ENCODE peak calls at places on chromosomes 11 and 22, in seven cellular contexts. One of them, this sample, is unnamed.

GRCh38 chr11:118953265-118953664 is 2.8 kb upstream of the UPK2 start:
- DNase-seq in cardiac muscle cell: peak; percentile 23
- DNase-seq in SJSA1: no peak
- DNase-seq in K562: peak; percentile 42
- DNase-seq in tibial nerve: no peak
- DNase-seq in A549: peak; percentile 22
- DNase-seq in lung: no peak
- DNase-seq in this sample: peak; percentile 29

GRCh38 chr11:515131-515530 is 8.1 kb upstream of the RNH1 start:
- DNase-seq in cardiac muscle cell: no peak
- DNase-seq in tibial nerve: no peak
- DNase-seq in K562: no peak
- DNase-seq in lung: no peak
- DNase-seq in SJSA1: no peak
- DNase-seq in A549: no peak
- DNase-seq in this sample: no peak

GRCh38 chr22:20021196-20022181 is 579 bp downstream of the TANGO2 start:
- DNase-seq in K562: peak; percentile 92
- DNase-seq in cardiac muscle cell: peak; percentile 17
- DNase-seq in tibial nerve: no peak
- DNase-seq in lung: peak; percentile 64
- DNase-seq in A549: no peak
- DNase-seq in SJSA1: peak; percentile 51
- DNase-seq in this sample: peak; percentile 68

GRCh38 chr11:73637012-73637411 is 9.4 kb upstream of the PLEKHB1 start:
- DNase-seq in lung: no peak
- DNase-seq in A549: no peak
- DNase-seq in K562: no peak
- DNase-seq in SJSA1: no peak
- DNase-seq in tibial nerve: no peak
- DNase-seq in cardiac muscle cell: no peak
- DNase-seq in this sample: no peak

GRCh38 chr11:96748639-96749370 is 359.0 kb downstream of the JRKL start:
- DNase-seq in SJSA1: peak; percentile 67
- DNase-seq in A549: no peak
- DNase-seq in lung: no peak
- DNase-seq in K562: no peak
- DNase-seq in tibial nerve: no peak
- DNase-seq in cardiac muscle cell: peak; percentile 51
- DNase-seq in this sample: no peak

GRCh38 chr11:113862430-113862829 is 12.9 kb downstream of the USP28 start:
- DNase-seq in SJSA1: no peak
- DNase-seq in cardiac muscle cell: no peak
- DNase-seq in tibial nerve: no peak
- DNase-seq in K562: no peak
- DNase-seq in A549: peak; percentile 54
- DNase-seq in lung: no peak
- DNase-seq in this sample: no peak

GRCh38 chr11:8070417-8071101 is 10.5 kb upstream of the TUB start:
- DNase-seq in K562: peak; percentile 51
- DNase-seq in cardiac muscle cell: peak; percentile 67
- DNase-seq in SJSA1: no peak
- DNase-seq in tibial nerve: no peak
- DNase-seq in lung: no peak
- DNase-seq in A549: peak; percentile 34
- DNase-seq in this sample: no peak

GRCh38 chr11:30196400-30197206 is 34.2 kb upstream of the FSHB start:
- DNase-seq in tibial nerve: peak; percentile 25
- DNase-seq in K562: peak; percentile 27
- DNase-seq in A549: peak; percentile 53
- DNase-seq in SJSA1: peak; percentile 3
- DNase-seq in cardiac muscle cell: peak; percentile 68
- DNase-seq in lung: peak; percentile 48
- DNase-seq in this sample: peak; percentile 81

GRCh38 chr22:25282346-25282670 is 62.9 kb downstream of the CRYBB2 start:
- DNase-seq in SJSA1: no peak
- DNase-seq in K562: no peak
- DNase-seq in A549: no peak
- DNase-seq in lung: no peak
- DNase-seq in cardiac muscle cell: no peak
- DNase-seq in tibial nerve: no peak
- DNase-seq in this sample: peak; percentile 17

GRCh38 chr11:59756496-59756840 is 1.3 kb downstream of the STX3 start:
- DNase-seq in A549: peak; percentile 10
- DNase-seq in K562: no peak
- DNase-seq in cardiac muscle cell: no peak
- DNase-seq in tibial nerve: no peak
- DNase-seq in lung: no peak
- DNase-seq in SJSA1: peak; percentile 14
- DNase-seq in this sample: no peak
- H3K4me3 ChIP-seq in A549: peak overlapping the region; percentile 93
- H3K4me3 ChIP-seq in K562: peak overlapping the region; percentile 94
- H3K4me3 ChIP-seq in cardiac muscle cell: no peak overlapping the region
- H3K4me3 ChIP-seq in tibial nerve: no peak overlapping the region
- H3K4me3 ChIP-seq in lung: peak overlapping the region; percentile 28
- H3K4me3 ChIP-seq in SJSA1: peak overlapping the region; percentile 93
- H3K4me3 ChIP-seq in this sample: peak overlapping the region; percentile 92

GRCh38 chr22:40480996-40481395 is 110.6 kb downstream of the SGSM3 start:
- DNase-seq in SJSA1: no peak
- DNase-seq in cardiac muscle cell: no peak
- DNase-seq in A549: no peak
- DNase-seq in tibial nerve: no peak
- DNase-seq in K562: no peak
- DNase-seq in lung: no peak
- DNase-seq in this sample: no peak
- H3K27ac ChIP-seq in SJSA1: no peak overlapping the region
- H3K27ac ChIP-seq in cardiac muscle cell: no peak overlapping the region
- H3K27ac ChIP-seq in A549: peak overlapping the region; percentile 37
- H3K27ac ChIP-seq in tibial nerve: no peak overlapping the region
- H3K27ac ChIP-seq in K562: no peak overlapping the region
- H3K27ac ChIP-seq in lung: peak overlapping the region; percentile 14
- H3K27ac ChIP-seq in this sample: no peak overlapping the region

DNA sequence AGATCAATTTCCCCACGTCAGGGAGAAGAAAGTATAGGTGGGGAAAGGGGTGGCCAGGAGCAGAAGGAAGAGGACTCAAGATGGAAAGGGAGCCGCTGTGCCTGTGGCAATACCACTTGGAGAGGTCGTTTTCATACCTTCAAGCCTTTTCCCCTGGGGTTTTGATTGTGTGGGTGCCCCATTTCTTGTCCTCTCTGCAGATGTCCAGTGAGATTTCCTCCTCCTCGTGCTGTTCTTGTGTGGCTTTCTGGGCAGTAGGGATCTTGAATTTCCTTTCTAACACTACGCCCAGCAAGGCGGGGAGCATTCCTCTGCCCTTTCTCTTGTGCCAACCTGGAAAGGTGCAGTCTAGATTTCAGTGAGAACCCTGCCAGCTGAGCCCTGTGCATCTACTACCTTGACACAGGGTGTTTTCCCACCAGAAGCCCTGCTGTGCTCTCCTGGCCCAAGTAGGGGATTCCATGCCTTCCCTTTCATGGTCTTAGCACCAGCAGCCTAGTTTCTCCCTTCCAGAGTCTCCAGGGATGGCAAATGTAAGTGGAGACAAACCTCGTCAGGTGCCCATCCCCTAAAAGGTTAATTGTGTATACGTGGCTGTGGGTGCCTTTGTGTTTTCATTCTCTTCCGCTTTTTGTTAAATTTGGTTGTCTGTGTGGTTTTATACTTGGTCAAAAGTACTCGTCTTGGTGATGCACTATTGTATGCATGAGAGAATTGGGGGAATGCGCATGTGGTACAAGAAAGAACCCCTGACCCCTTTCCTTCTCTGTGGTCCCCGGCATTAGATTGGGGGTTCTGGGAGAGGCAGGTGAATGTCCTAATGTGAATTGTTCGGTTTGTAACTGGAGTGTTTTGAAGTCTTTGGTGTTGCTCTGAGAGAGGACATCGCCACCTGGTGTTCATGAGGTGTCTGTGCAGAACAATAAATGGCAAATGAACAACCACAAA is 71.4 kb upstream of the MPEG1 start:
- DNase-seq in cardiac muscle cell: peak; percentile 60
- DNase-seq in K562: peak; percentile 43
- DNase-seq in tibial nerve: peak; percentile 23
- DNase-seq in A549: peak; percentile 62
- DNase-seq in SJSA1: peak; percentile 50
- DNase-seq in lung: peak; percentile 54
- DNase-seq in this sample: peak; percentile 75
- H3K4me3 ChIP-seq in cardiac muscle cell: no peak overlapping the region
- H3K4me3 ChIP-seq in K562: no peak overlapping the region
- H3K4me3 ChIP-seq in tibial nerve: no peak overlapping the region
- H3K4me3 ChIP-seq in A549: no peak overlapping the region
- H3K4me3 ChIP-seq in SJSA1: no peak overlapping the region
- H3K4me3 ChIP-seq in lung: no peak overlapping the region
- H3K4me3 ChIP-seq in this sample: no peak overlapping the region

DNA sequence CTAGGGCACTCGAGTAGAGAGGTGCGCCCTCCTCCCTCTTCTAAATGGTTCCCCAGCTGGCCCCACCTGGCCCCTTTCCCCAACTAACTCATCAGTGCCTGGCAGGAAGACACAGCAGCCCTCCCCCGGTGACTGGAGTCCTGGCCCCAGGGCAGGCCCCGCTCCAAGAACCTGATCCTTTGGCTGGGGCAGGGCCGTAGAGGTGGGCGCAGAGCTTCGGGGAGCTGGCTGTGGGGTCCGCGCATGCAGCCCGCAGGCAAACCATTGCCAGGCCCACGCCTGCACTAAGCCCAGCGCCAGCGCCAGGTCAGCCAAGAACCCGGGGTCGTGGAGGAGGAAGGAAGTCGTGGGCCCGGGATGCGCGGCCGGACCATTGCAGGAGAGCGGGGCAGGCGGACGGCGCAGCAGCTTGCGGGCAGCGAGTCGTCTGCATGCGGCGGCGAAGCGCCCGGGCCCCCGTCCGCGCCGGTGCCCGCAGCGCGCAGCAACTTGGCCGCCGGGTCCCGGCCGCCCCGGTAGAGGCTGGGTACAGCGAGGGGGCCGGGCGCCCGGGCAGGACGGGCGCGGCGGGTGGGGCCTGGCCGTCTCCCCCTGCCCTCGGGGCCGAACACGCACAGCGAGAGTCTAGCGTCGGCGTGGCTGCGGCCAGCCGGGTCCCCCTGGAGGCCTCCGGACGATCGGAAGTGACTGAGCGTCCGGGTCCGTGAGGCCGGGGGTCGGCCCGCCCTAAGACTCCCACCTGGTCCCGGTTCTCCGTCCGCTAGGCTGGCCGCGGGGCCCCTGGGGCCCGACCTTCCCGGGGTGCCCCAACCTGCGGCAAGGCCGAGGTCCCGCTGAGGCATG is 951 bp upstream of the TRABD start:
- DNase-seq in SJSA1: no peak
- DNase-seq in K562: no peak
- DNase-seq in lung: no peak
- DNase-seq in cardiac muscle cell: no peak
- DNase-seq in tibial nerve: no peak
- DNase-seq in A549: no peak
- DNase-seq in this sample: no peak
- H3K27ac ChIP-seq in SJSA1: no peak overlapping the region
- H3K27ac ChIP-seq in K562: peak overlapping the region; percentile 80
- H3K27ac ChIP-seq in lung: peak overlapping the region; percentile 72
- H3K27ac ChIP-seq in cardiac muscle cell: peak overlapping the region; percentile 48
- H3K27ac ChIP-seq in tibial nerve: peak overlapping the region; percentile 58
- H3K27ac ChIP-seq in A549: peak overlapping the region; percentile 17
- H3K27ac ChIP-seq in this sample: peak overlapping the region; percentile 10

GRCh38 chr22:37418627-37419369 is 8.5 kb downstream of the ELFN2 start:
- DNase-seq in cardiac muscle cell: no peak
- DNase-seq in K562: no peak
- DNase-seq in tibial nerve: no peak
- DNase-seq in SJSA1: no peak
- DNase-seq in lung: peak; percentile 45
- DNase-seq in A549: no peak
- DNase-seq in this sample: no peak

GRCh38 chr22:37420656-37421467 is 6.4 kb downstream of the ELFN2 start:
- DNase-seq in A549: no peak
- DNase-seq in K562: no peak
- DNase-seq in cardiac muscle cell: no peak
- DNase-seq in SJSA1: no peak
- DNase-seq in lung: no peak
- DNase-seq in tibial nerve: no peak
- DNase-seq in this sample: no peak

GRCh38 chr22:37421468-37421877 is 5.8 kb downstream of the ELFN2 start:
- DNase-seq in K562: no peak
- DNase-seq in cardiac muscle cell: no peak
- DNase-seq in tibial nerve: no peak
- DNase-seq in lung: no peak
- DNase-seq in SJSA1: no peak
- DNase-seq in A549: no peak
- DNase-seq in this sample: no peak

GRCh38 chr22:37419370-37419915 is 7.8 kb downstream of the ELFN2 start:
- DNase-seq in lung: no peak
- DNase-seq in A549: no peak
- DNase-seq in tibial nerve: no peak
- DNase-seq in cardiac muscle cell: no peak
- DNase-seq in K562: no peak
- DNase-seq in SJSA1: no peak
- DNase-seq in this sample: no peak

DNA sequence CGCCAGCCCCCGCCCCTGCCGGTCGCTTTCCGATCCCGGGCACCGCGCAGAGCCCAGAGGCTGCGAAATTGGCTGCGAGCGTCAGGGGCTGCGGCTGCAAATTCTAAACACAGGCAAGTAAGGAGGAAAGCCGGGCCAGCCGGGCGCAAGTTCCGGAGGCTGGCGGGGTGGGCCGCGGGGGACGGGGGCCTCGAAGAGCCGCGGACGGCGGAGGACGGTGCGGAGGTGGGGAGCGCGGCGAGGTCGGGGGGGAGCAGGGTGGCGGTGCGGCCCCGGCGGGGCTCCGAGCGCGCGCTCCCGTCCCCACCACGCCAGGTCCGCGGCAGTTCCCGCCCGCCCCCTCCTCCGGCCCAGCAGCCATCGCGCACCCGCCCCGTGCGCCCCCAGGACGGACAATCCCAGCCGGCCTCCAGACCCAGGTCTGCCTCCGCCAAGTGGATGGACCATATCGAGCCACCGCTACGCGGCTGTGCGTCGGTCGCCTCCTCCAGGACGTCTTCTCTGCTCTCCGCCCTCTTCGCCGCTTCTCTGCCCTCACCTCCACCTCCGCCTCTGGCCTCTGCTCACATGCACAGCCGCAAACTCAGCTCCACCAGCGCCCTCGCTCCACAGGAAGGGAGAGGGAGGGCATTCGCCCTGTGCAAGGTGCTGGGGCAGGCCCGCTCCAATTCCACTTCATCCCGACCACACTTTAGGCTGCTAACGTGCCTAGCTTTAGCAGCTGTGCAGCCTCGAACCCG is 7.2 kb downstream of the ELFN2 start:
- DNase-seq in tibial nerve: no peak
- DNase-seq in A549: no peak
- DNase-seq in K562: no peak
- DNase-seq in lung: no peak
- DNase-seq in cardiac muscle cell: no peak
- DNase-seq in SJSA1: no peak
- DNase-seq in this sample: no peak
- H3K4me3 ChIP-seq in tibial nerve: no peak overlapping the region
- H3K4me3 ChIP-seq in A549: no peak overlapping the region
- H3K4me3 ChIP-seq in K562: no peak overlapping the region
- H3K4me3 ChIP-seq in lung: no peak overlapping the region
- H3K4me3 ChIP-seq in cardiac muscle cell: peak overlapping the region; percentile 36
- H3K4me3 ChIP-seq in SJSA1: no peak overlapping the region
- H3K4me3 ChIP-seq in this sample: peak overlapping the region; percentile 21

This sample was measured in testis.